ENCODE peak calls at places on chromosome 10, in five cellular contexts. U is HCT116, S is neural progenitor cell, O is DND-41, P is fibroblast of lung. R is an unnamed sample.

GRCh38 chr10:35564276-35564982 is 40.7 kb upstream of the GJD4 start:
- DNase-seq in U (no peak), S (no peak), O (peak), P (peak), R (no peak)

GRCh38 chr10:80477813-80478212 is 23.7 kb downstream of the TSPAN14 start:
- DNase-seq in U (peak), S (no peak), O (no peak), P (peak), R (no peak)

GRCh38 chr10:91054325-91054724 is 133.4 kb upstream of the ANKRD1 start:
- DNase-seq in U (no peak), S (peak), O (no peak), P (peak), R (no peak)

GRCh38 chr10:101071266-101071884 is 9.6 kb downstream of the KAZALD1 start:
- DNase-seq in U (no peak), S (no peak), O (no peak), P (peak), R (no peak)

GRCh38 chr10:16742165-16742960 is 74.9 kb downstream of the RSU1 start:
- DNase-seq in U (no peak), S (no peak), O (no peak), P (no peak), R (no peak)

GRCh38 chr10:6669269-6669859 is 89.3 kb upstream of the PRKCQ start:
- DNase-seq in U (peak), S (peak), O (peak), P (peak), R (peak)

GRCh38 chr10:101693701-101694055 is 1.3 kb downstream of the FBXW4 start:
- DNase-seq in U (no peak), S (no peak), O (no peak), P (peak), R (no peak)

GRCh38 chr10:21336476-21337170 is 188.9 kb downstream of the SKIDA1 start:
- DNase-seq in U (peak), S (peak), O (no peak), P (peak), R (peak)

GRCh38 chr10:44332465-44332864 is 52.4 kb downstream of the CXCL12 start:
- DNase-seq in U (no peak), S (no peak), O (no peak), P (no peak), R (no peak)

GRCh38 chr10:123146892-123147634 is 873 bp upstream of the HMX2 start:
- DNase-seq in U (no peak), S (no peak), O (no peak), P (no peak), R (no peak)

GRCh38 chr10:110437761-110438341 is 59.9 kb upstream of the DUSP5 start:
- DNase-seq in U (no peak), S (no peak), O (no peak), P (no peak), R (no peak)

GRCh38 chr10:127485153-127485857 is 63.8 kb upstream of the NPS start:
- DNase-seq in U (no peak), S (peak), O (no peak), P (peak), R (no peak)

GRCh38 chr10:23780331-23780730 is 341.5 kb downstream of the OTUD1 start:
- DNase-seq in U (no peak), S (no peak), O (no peak), P (no peak), R (no peak)

GRCh38 chr10:11707936-11708335 is 34.2 kb upstream of the ECHDC3 start:
- DNase-seq in U (no peak), S (no peak), O (no peak), P (no peak), R (no peak)

GRCh38 chr10:974038-974784 is 14.0 kb upstream of the GTPBP4 start:
- DNase-seq in U (no peak), S (no peak), O (no peak), P (peak), R (no peak)

GRCh38 chr10:121672733-121673132 is 74.5 kb upstream of the FGFR2 start:
- DNase-seq in U (no peak), S (no peak), O (no peak), P (no peak), R (no peak)

GRCh38 chr10:26854524-26854923 is 6.2 kb downstream of the ABI1 start:
- DNase-seq in U (no peak), S (no peak), O (no peak), P (peak), R (no peak)

GRCh38 chr10:4051011-4051407 is 266.0 kb upstream of the KLF6 start:
- DNase-seq in U (no peak), S (no peak), O (no peak), P (no peak), R (no peak)

GRCh38 chr10:110007171-110007700 is 548 bp upstream of the ADD3 start:
- DNase-seq in U (no peak), S (no peak), O (no peak), P (peak), R (no peak)

GRCh38 chr10:71631007-71631859 is 88.3 kb downstream of the C10orf105 start:
- DNase-seq in U (no peak), S (peak), O (no peak), P (no peak), R (peak)

GRCh38 chr10:79191951-79192676 is 123.3 kb downstream of the ZMIZ1 start:
- DNase-seq in U (no peak), S (no peak), O (no peak), P (no peak), R (no peak)

GRCh38 chr10:71324743-71325142 is 5.7 kb downstream of the SLC29A3 start:
- DNase-seq in U (no peak), S (no peak), O (no peak), P (no peak), R (no peak)

GRCh38 chr10:11440250-11441150 is 170.9 kb downstream of the USP6NL start:
- DNase-seq in U (no peak), S (no peak), O (no peak), P (no peak), R (no peak)

GRCh38 chr10:69491611-69492010 is 40.3 kb downstream of the TSPAN15 start:
- DNase-seq in U (no peak), S (no peak), O (no peak), P (no peak), R (no peak)

GRCh38 chr10:131786756-131787605 is 113.8 kb upstream of the PPP2R2D start:
- DNase-seq in U (peak), S (peak), O (peak), P (peak), R (peak)

GRCh38 chr10:44930904-44931620 is 19.9 kb downstream of the TMEM72 start:
- DNase-seq in U (no peak), S (no peak), O (no peak), P (no peak), R (no peak)

GRCh38 chr10:114593816-114594468 is 64.1 kb downstream of the ABLIM1 start:
- DNase-seq in U (no peak), S (no peak), O (no peak), P (no peak), R (no peak)

GRCh38 chr10:23338155-23338828 is 6.3 kb downstream of the C10orf67 start:
- DNase-seq in U (peak), S (peak), O (no peak), P (peak), R (no peak)

GRCh38 chr10:132962623-132963429 is 20.5 kb upstream of the CFAP46 start:
- DNase-seq in U (no peak), S (no peak), O (no peak), P (peak), R (no peak)

GRCh38 chr10:68081916-68082315 is 6.8 kb upstream of the HERC4 start:
- DNase-seq in U (no peak), S (no peak), O (no peak), P (no peak), R (no peak)

GRCh38 chr10:68086910-68087309 is 11.8 kb upstream of the HERC4 start:
- DNase-seq in U (no peak), S (no peak), O (no peak), P (no peak), R (no peak)

GRCh38 chr10:68086011-68086410 is 10.9 kb upstream of the HERC4 start:
- DNase-seq in U (no peak), S (no peak), O (no peak), P (no peak), R (no peak)

GRCh38 chr10:68082815-68083395 is 7.8 kb upstream of the HERC4 start:
- DNase-seq in U (no peak), S (no peak), O (no peak), P (peak), R (no peak)

DNA sequence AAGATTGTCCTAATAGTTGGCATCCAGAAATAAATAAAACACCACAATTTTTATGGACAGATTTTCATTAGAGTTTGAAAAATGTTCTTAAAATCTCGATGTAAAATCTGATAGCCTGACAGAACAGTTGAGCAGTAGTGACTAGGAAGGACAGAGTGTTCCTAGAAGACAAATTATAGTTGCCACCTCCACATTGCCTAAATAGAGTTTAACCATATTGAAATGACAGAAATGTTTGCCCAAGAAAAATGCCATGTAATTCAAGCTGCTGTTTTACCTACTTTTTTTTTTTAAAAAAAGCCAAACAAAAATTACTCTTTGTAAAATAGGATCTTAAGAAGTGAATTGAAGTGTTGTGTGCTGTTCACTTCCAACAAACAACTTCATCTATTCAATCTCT is 8.9 kb upstream of the HERC4 start:
- DNase-seq in U (no peak), S (no peak), O (no peak), P (no peak), R (no peak)
- H3K9ac ChIP-seq in U (no peak), S (no peak), O (no peak), P (no peak), R (no peak)

GRCh38 chr10:31771345-31771831 is 157.2 kb downstream of the ARHGAP12 start:
- DNase-seq in U (no peak), S (no peak), O (no peak), P (peak), R (no peak)
- H3K9ac ChIP-seq in U (no peak), S (no peak), O (no peak), P (no peak), R (no peak)

DNA sequence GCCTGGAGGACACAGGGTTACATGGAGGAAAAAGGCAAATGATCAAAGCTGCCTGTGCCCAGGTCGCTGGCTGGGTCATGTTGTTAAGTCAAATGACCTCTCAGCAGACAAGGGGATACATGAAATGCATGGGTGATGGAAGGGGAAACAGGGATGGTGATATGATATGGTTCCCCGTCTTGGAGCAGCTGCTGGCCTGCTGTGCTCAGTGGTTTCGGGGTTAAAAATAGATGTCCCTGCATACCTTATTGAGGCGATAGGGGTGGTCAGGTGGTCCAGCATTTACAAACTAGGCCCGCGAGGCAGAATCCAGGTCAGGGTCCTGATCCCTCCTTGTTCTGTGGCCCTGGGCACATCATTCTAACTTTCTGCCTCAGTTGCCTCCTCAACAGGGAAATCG is 157.2 kb downstream of the PRPF18 start:
- DNase-seq in U (no peak), S (no peak), O (no peak), P (no peak), R (no peak)
- H3K9ac ChIP-seq in U (no peak), S (no peak), O (no peak), P (no peak), R (no peak)

DNA sequence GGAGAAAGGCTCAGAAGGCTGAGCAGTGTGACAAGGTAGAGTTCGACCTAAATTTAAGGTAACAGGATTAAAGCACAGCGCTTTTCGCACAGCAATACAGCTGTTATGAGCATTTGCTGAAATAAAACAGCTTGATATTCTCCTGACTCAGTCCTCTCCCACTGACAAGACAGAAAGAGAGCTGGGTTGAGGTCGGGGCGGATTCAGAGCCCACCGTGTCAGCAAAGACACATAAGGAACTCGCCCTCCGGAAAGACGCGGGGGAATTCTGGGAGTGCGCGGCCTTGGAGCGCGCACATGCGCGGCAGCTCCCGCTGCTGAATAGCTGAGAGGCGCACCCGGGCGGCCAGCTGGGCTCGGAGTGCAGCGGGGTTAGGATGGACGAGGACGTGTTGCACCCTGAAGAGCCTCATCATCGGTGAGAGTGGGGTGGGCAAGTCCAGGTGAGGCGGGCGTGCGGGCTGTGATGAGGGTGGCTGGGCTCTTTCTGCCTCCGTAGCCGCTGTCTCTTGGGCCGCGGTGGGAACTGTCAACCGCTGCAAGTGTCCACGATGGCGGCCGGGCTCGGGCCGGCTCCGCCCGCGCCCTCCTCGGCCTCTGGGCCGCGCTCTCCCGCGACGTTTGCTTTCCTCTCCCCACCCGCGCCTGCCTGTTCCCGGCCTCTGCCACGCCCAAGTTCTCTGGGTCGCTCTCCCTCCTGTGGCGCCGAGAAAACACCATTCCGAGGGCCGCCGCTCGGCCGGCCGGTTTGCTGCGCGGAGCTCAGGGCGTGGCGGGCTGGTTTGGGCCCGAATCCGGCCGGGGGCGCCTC is 120.6 kb downstream of the LYZL1 start:
- DNase-seq in U (peak), S (no peak), O (peak), P (peak), R (no peak)
- H3K9ac ChIP-seq in U (peak), S (no peak), O (peak), P (peak), R (peak)

GRCh38 chr10:62082270-62082669 is 180.8 kb downstream of the ARID5B start:
- DNase-seq in U (no peak), S (no peak), O (no peak), P (peak), R (no peak)
- H3K9ac ChIP-seq in U (no peak), S (no peak), O (no peak), P (no peak), R (no peak)

GRCh38 chr10:86970887-86971145 is 2.5 kb downstream of the ADIRF start:
- DNase-seq in U (no peak), S (peak), O (no peak), P (no peak), R (no peak)

GRCh38 chr10:86971146-86971991 is 3.1 kb downstream of the ADIRF start:
- DNase-seq in U (peak), S (peak), O (no peak), P (peak), R (no peak)

GRCh38 chr10:86969421-86970041 is 1.2 kb downstream of the ADIRF start:
- DNase-seq in U (no peak), S (no peak), O (no peak), P (no peak), R (no peak)

GRCh38 chr10:86968994-86969355 is 693 bp downstream of the ADIRF start:
- DNase-seq in U (no peak), S (no peak), O (no peak), P (no peak), R (no peak)

DNA sequence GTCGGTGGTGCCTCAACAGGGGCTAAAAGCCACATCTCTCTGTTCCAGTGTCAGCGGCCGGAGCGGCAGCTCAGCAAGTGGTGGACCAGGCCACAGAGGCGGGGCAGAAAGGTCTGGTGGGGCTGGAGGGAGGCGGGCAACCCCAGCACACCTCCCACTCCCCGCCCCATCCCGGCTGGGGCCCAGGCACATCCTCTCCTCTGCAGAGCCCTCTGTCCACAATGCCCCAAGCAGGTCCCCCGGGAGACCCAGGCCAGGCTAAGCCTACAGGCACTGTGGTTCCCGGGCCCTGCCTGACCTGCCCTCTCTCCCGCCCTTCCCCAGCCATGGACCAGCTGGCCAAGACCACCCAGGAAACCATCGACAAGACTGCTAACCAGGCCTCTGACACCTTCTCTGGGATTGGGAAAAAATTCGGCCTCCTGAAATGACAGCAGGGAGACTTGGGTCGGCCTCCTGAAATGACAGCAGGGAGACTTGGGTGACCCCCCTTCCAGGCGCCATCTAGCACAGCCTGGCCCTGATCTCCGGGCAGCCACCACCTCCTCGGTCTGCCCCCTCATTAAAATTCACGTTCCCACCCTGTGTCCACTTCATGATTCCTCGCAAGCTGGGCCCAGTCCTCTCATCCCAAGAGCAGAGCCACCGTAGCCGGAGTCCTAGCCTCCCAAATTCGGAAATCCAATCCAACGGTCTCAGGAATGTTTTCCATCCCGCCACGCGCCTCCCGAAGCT is 2.0 kb downstream of the ADIRF start:
- DNase-seq in U (peak), S (peak), O (no peak), P (peak), R (no peak)
- H3K9ac ChIP-seq in U (peak), S (no peak), O (no peak), P (peak), R (peak)

GRCh38 chr10:103766751-103767509 is 88.4 kb downstream of the SH3PXD2A start:
- DNase-seq in U (no peak), S (no peak), O (no peak), P (no peak), R (peak)
- H3K9ac ChIP-seq in U (no peak), S (no peak), O (no peak), P (no peak), R (no peak)

GRCh38 chr10:30755474-30755873 is 125.9 kb upstream of the LYZL2 start:
- DNase-seq in U (no peak), S (no peak), O (no peak), P (no peak), R (no peak)
- H3K9ac ChIP-seq in U (no peak), S (no peak), O (no peak), P (no peak), R (no peak)